ENCODE peak calls at places on chromosomes 7 and 10, in nine cellular contexts. O, K, J, T, D, F, Z, Y and N are unnamed samples.

GRCh38 chr10:132882069-132882468 is 60.3 kb downstream of the CFAP46 start:
- DNase-seq in O (no peak), K (no peak), J (peak; percentile 2), T (no peak), D (no peak), F (no peak), Z (no peak), Y (no peak), N (no peak)

GRCh38 chr7:136102881-136103280 is 125.7 kb upstream of the MTPN start:
- DNase-seq in O (no peak), K (no peak), J (no peak), T (no peak), D (no peak), F (peak; percentile 21), Z (no peak), Y (no peak), N (no peak)

GRCh38 chr7:138538518-138538917 is 78.5 kb downstream of the TRIM24 start:
- DNase-seq in O (no peak), K (peak; percentile 36), J (no peak), T (no peak), D (no peak), F (no peak), Z (no peak), Y (no peak), N (no peak)

GRCh38 chr10:43594944-43595589 is 11.2 kb upstream of the ZNF485 start:
- DNase-seq in O (no peak), K (peak; percentile 57), J (no peak), T (no peak), D (no peak), F (no peak), Z (peak; percentile 43), Y (no peak), N (no peak)

GRCh38 chr7:50793115-50793946 is 10.6 kb upstream of the GRB10 start:
- DNase-seq in O (peak; percentile 75), K (peak; percentile 57), J (peak; percentile 64), T (peak; percentile 67), D (peak; percentile 73), F (no peak), Z (peak; percentile 87), Y (no peak), N (no peak)

GRCh38 chr7:123538189-123538714 is 3.9 kb upstream of the IQUB start:
- DNase-seq in O (no peak), K (peak; percentile 72), J (no peak), T (no peak), D (no peak), F (peak; percentile 35), Z (no peak), Y (no peak), N (peak; percentile 36)

GRCh38 chr7:140196361-140197217 is 19.8 kb upstream of the KDM7A start:
- DNase-seq in O (no peak), K (peak; percentile 68), J (no peak), T (no peak), D (no peak), F (no peak), Z (no peak), Y (no peak), N (no peak)

GRCh38 chr7:108026647-108027046 is 23.7 kb upstream of the LAMB1 start:
- DNase-seq in O (no peak), K (peak; percentile 54), J (no peak), T (no peak), D (no peak), F (peak; percentile 43), Z (no peak), Y (no peak), N (no peak)

GRCh38 chr10:43272030-43272429 is 5.2 kb upstream of the RASGEF1A start:
- DNase-seq in O (no peak), K (no peak), J (no peak), T (no peak), D (no peak), F (no peak), Z (no peak), Y (no peak), N (no peak)

GRCh38 chr10:116080553-116080952 is 192.5 kb downstream of the GFRA1 start:
- DNase-seq in O (no peak), K (peak; percentile 12), J (no peak), T (no peak), D (no peak), F (no peak), Z (no peak), Y (no peak), N (no peak)

GRCh38 chr10:116082762-116083161 is 190.2 kb downstream of the GFRA1 start:
- DNase-seq in O (no peak), K (no peak), J (no peak), T (no peak), D (no peak), F (no peak), Z (no peak), Y (no peak), N (no peak)

GRCh38 chr10:116076616-116077015 is 196.4 kb downstream of the GFRA1 start:
- DNase-seq in O (no peak), K (no peak), J (no peak), T (no peak), D (no peak), F (no peak), Z (no peak), Y (no peak), N (no peak)

GRCh38 chr10:116082211-116082610 is 190.8 kb downstream of the GFRA1 start:
- DNase-seq in O (no peak), K (no peak), J (no peak), T (no peak), D (no peak), F (no peak), Z (no peak), Y (no peak), N (no peak)

GRCh38 chr10:116079355-116079754 is 193.7 kb downstream of the GFRA1 start:
- DNase-seq in O (no peak), K (no peak), J (no peak), T (no peak), D (no peak), F (no peak), Z (no peak), Y (no peak), N (no peak)
- H3K27ac ChIP-seq in O (no peak overlapping the region), K (no peak overlapping the region), J (no peak overlapping the region), T (no peak overlapping the region), D (no peak overlapping the region), F (no peak overlapping the region), Z (no peak overlapping the region), Y (no peak overlapping the region), N (no peak overlapping the region)

DNA sequence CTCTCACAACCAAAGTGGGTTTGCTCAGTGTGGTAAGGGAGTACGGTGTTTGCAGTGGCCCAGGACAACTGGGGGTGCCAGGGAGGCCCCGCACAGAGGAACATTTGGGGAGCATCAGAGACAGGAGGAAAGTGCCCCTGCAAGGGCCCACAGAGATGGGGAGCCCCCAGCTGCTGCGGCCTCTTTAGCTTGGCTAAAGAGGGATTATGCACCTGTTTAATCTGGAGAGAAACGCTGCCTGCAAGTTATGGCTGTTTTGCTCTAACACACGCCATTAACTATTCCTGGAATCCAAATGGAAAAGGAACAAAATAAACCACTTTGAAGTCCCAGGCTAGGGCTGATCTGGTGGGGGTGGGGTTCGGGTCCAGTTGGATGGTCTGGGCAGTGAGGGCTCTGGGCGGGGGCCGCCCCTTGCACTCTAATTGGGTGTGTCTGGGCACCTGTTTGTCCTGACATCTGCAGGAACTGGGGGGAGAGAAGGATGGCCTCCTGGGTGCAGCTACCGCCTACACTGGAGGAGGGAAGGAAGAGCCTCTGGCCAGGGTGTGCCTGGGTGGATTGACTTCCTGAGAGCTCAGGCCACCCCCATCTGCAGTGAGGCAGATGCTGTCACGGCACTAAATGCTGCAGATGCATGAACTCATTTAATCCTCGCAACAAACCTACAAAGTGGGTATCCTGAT is 300.5 kb downstream of the ZEB1 start:
- DNase-seq in O (no peak), K (no peak), J (no peak), T (no peak), D (no peak), F (peak; percentile 88), Z (no peak), Y (no peak), N (no peak)
- H3K27ac ChIP-seq in O (no peak overlapping the region), K (peak overlapping the region; percentile 23), J (no peak overlapping the region), T (peak overlapping the region; percentile 67), D (no peak overlapping the region), F (peak overlapping the region; percentile 82), Z (no peak overlapping the region), Y (no peak overlapping the region), N (no peak overlapping the region)

DNA sequence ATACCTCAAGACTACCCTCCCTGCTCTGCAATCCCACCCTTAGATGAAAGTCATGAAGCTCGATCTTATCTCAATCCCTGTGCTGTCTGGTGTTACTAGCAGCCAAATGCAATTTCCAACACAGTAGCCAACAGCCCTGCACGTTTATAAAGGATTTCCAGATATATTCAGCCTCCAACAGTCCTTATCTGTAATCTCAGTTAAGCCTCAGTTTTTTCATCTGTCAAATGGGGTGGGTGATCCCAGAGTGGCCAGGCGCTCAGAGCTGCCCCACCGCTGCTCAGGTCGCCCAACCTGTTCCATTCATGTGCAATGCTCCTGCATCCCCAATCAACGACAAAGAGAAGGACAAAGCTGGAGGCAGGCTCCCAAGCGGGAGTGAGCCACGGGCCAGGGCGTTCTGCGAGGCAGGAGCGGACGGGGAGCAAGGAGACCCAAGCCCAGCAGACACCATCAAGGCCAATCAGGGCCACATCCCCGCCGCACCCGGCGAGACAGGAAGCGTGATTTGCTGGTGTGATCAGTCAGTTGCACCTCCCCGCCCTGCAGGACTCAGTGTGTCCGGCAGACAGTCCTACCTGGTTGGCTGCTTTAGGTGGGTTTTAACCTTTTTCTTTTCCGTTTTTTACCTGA is 19.7 kb downstream of the PDGFA start:
- DNase-seq in O (no peak), K (no peak), J (no peak), T (no peak), D (no peak), F (no peak), Z (no peak), Y (no peak), N (no peak)
- H3K27ac ChIP-seq in O (no peak overlapping the region), K (no peak overlapping the region), J (no peak overlapping the region), T (no peak overlapping the region), D (no peak overlapping the region), F (no peak overlapping the region), Z (no peak overlapping the region), Y (no peak overlapping the region), N (no peak overlapping the region)

GRCh38 chr10:70564113-70564725 is 38.3 kb downstream of the PRF1 start:
- DNase-seq in O (no peak), K (no peak), J (peak; percentile 18), T (no peak), D (no peak), F (no peak), Z (peak; percentile 14), Y (no peak), N (no peak)
- H3K27ac ChIP-seq in O (no peak overlapping the region), K (no peak overlapping the region), J (no peak overlapping the region), T (no peak overlapping the region), D (no peak overlapping the region), F (no peak overlapping the region), Z (no peak overlapping the region), Y (no peak overlapping the region), N (no peak overlapping the region)

DNA sequence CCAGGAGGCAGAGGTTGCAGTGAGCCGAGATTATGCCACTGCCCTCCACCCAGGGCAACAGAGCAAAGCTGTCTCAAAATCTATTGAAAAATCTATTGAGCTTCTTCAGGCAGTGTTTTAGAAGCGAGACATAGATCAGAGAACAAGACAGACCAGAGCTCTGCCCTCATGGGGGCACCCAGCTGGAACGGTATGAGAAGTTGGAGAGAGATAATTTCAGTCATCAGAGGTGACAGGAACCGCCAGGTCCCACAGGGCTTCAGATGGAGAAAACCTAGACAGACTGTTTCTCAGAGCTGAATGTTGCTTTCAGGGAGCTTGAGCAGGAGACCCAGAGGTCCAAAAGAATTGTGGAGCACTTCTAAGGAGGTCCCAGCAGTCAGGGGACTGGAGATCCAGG is 14.2 kb upstream of the GTF2IRD1 start:
- DNase-seq in O (no peak), K (no peak), J (no peak), T (no peak), D (no peak), F (no peak), Z (no peak), Y (no peak), N (no peak)
- H3K27ac ChIP-seq in O (no peak overlapping the region), K (no peak overlapping the region), J (no peak overlapping the region), T (no peak overlapping the region), D (no peak overlapping the region), F (no peak overlapping the region), Z (no peak overlapping the region), Y (no peak overlapping the region), N (no peak overlapping the region)

GRCh38 chr7:27910341-27910740 is 170.4 kb downstream of the TAX1BP1 start:
- DNase-seq in O (no peak), K (no peak), J (no peak), T (no peak), D (no peak), F (no peak), Z (no peak), Y (no peak), N (no peak)
- H3K27ac ChIP-seq in O (no peak overlapping the region), K (no peak overlapping the region), J (no peak overlapping the region), T (no peak overlapping the region), D (no peak overlapping the region), F (no peak overlapping the region), Z (no peak overlapping the region), Y (no peak overlapping the region), N (no peak overlapping the region)